ENCODE peak calls at places on chromosomes 11 and 22, in five cellular contexts. X is GM12891; U is GM20000; P is adrenal gland; J is activated CD4-positive, alpha-beta T cell treated with anti-CD3 and anti-CD28 coated beads, Interleukin-2, amount 50 U/mL, for 48 hours. C is an unnamed sample.

GRCh38 chr11:1335811-1336761 is 26.7 kb upstream of the TOLLIP start:
- DNase-seq in X (no peak), U (peak; percentile 74), P (peak; percentile 83), J (peak; percentile 51), C (peak; percentile 50)

GRCh38 chr22:41362615-41363014 is 19.1 kb upstream of the TEF start:
- DNase-seq in X (no peak), U (no peak), P (no peak), J (no peak), C (no peak)

GRCh38 chr11:128346808-128347207 is 240.6 kb downstream of the ETS1 start:
- DNase-seq in X (no peak), U (no peak), P (peak; percentile 29), J (peak; percentile 56), C (no peak)

GRCh38 chr11:35116762-35117588 is 22.0 kb upstream of the CD44 start:
- DNase-seq in X (no peak), U (no peak), P (no peak), J (no peak), C (peak; percentile 39)

GRCh38 chr22:36409911-36410756 is 22.4 kb upstream of the MYH9 start:
- DNase-seq in X (peak; percentile 68), U (peak; percentile 74), P (peak; percentile 96), J (peak; percentile 73), C (peak; percentile 75)

GRCh38 chr22:32482708-32483107 is 8.1 kb downstream of the FBXO7 start:
- DNase-seq in X (no peak), U (peak; percentile 23), P (no peak), J (peak; percentile 44), C (no peak)

GRCh38 chr11:3002871-3003270 is 10.7 kb upstream of the NAP1L4 start:
- DNase-seq in X (no peak), U (no peak), P (no peak), J (no peak), C (no peak)

GRCh38 chr11:33065445-33066178 is 26.2 kb downstream of the TCP11L1 start:
- DNase-seq in X (peak; percentile 45), U (peak; percentile 68), P (peak; percentile 60), J (peak; percentile 80), C (peak; percentile 57)

GRCh38 chr11:12189543-12190235 is 79.3 kb downstream of the MICAL2 start:
- DNase-seq in X (no peak), U (no peak), P (no peak), J (peak; percentile 58), C (no peak)

GRCh38 chr11:6695377-6695776 is 12.2 kb upstream of the MRPL17 start:
- DNase-seq in X (no peak), U (no peak), P (peak; percentile 56), J (no peak), C (no peak)

GRCh38 chr11:808427-809286 is 1.1 kb upstream of the RPLP2 start:
- DNase-seq in X (no peak), U (no peak), P (peak; percentile 88), J (peak; percentile 60), C (no peak)

GRCh38 chr11:61930936-61931335 is 13.6 kb upstream of the RAB3IL1 start:
- DNase-seq in X (no peak), U (no peak), P (no peak), J (no peak), C (no peak)

GRCh38 chr11:119320593-119321524 is 3.9 kb upstream of the MCAM start:
- DNase-seq in X (peak; percentile 86), U (peak; percentile 88), P (no peak), J (peak; percentile 72), C (peak; percentile 74)

GRCh38 chr11:67276821-67277230 is 10.6 kb downstream of the GRK2 start:
- DNase-seq in X (no peak), U (no peak), P (no peak), J (peak; percentile 76), C (no peak)

GRCh38 chr11:134266841-134267251 is 9.3 kb upstream of the GLB1L3 start:
- DNase-seq in X (no peak), U (no peak), P (no peak), J (no peak), C (no peak)

GRCh38 chr11:12276356-12276755 is 101.0 kb upstream of the PARVA start:
- DNase-seq in X (no peak), U (no peak), P (no peak), J (no peak), C (no peak)

GRCh38 chr11:86632499-86633269 is 39.7 kb downstream of the ME3 start:
- DNase-seq in X (no peak), U (no peak), P (peak; percentile 87), J (peak; percentile 69), C (no peak)

GRCh38 chr11:114773541-114774338 is 95.4 kb downstream of the NXPE2 start:
- DNase-seq in X (no peak), U (no peak), P (no peak), J (no peak), C (no peak)

C was measured in left ventricle myocardium inferior.